ENCODE peak calls at places on chromosomes 11 and 22, in seven cellular contexts. One of them, this sample, is unnamed.

GRCh38 chr11:64916040-64916847 is 765 bp downstream of the ATG2A start:
- DNase-seq in K562: peak; percentile 80
- DNase-seq in A673: peak; percentile 43
- DNase-seq in sigmoid colon: peak; percentile 82
- DNase-seq in A549: peak; percentile 76
- DNase-seq in tibial artery: peak; percentile 64
- DNase-seq in CD8-positive, alpha-beta T cell: peak; percentile 27
- DNase-seq in this sample: peak; percentile 32

GRCh38 chr11:109527496-109527895 is 105.5 kb downstream of the C11orf87 start:
- DNase-seq in sigmoid colon: no peak
- DNase-seq in CD8-positive, alpha-beta T cell: no peak
- DNase-seq in K562: no peak
- DNase-seq in A673: no peak
- DNase-seq in tibial artery: no peak
- DNase-seq in A549: no peak
- DNase-seq in this sample: no peak

GRCh38 chr22:45896961-45897538 is 79.9 kb downstream of the WNT7B start:
- DNase-seq in A549: no peak
- DNase-seq in sigmoid colon: no peak
- DNase-seq in CD8-positive, alpha-beta T cell: no peak
- DNase-seq in K562: no peak
- DNase-seq in A673: no peak
- DNase-seq in tibial artery: no peak
- DNase-seq in this sample: no peak

GRCh38 chr11:3949132-3949531 is 93.7 kb downstream of the STIM1 start:
- DNase-seq in CD8-positive, alpha-beta T cell: no peak
- DNase-seq in K562: no peak
- DNase-seq in A673: no peak
- DNase-seq in tibial artery: no peak
- DNase-seq in sigmoid colon: no peak
- DNase-seq in A549: no peak
- DNase-seq in this sample: no peak

GRCh38 chr11:2804701-2805387 is 80.7 kb downstream of the CDKN1C start:
- DNase-seq in sigmoid colon: peak; percentile 64
- DNase-seq in CD8-positive, alpha-beta T cell: no peak
- DNase-seq in K562: no peak
- DNase-seq in tibial artery: peak; percentile 17
- DNase-seq in A549: no peak
- DNase-seq in A673: no peak
- DNase-seq in this sample: peak; percentile 58

GRCh38 chr22:31049815-31050420 is 31.2 kb upstream of the SMTN start:
- DNase-seq in A673: no peak
- DNase-seq in tibial artery: no peak
- DNase-seq in K562: no peak
- DNase-seq in sigmoid colon: no peak
- DNase-seq in A549: no peak
- DNase-seq in CD8-positive, alpha-beta T cell: no peak
- DNase-seq in this sample: no peak

GRCh38 chr22:42791721-42792452 is 65.2 kb downstream of the ARFGAP3 start:
- DNase-seq in sigmoid colon: peak; percentile 77
- DNase-seq in tibial artery: no peak
- DNase-seq in K562: no peak
- DNase-seq in A549: no peak
- DNase-seq in CD8-positive, alpha-beta T cell: no peak
- DNase-seq in A673: no peak
- DNase-seq in this sample: no peak

GRCh38 chr11:20360650-20361049 is 2.9 kb upstream of the HTATIP2 start:
- DNase-seq in A673: no peak
- DNase-seq in A549: peak; percentile 24
- DNase-seq in CD8-positive, alpha-beta T cell: no peak
- DNase-seq in K562: no peak
- DNase-seq in sigmoid colon: no peak
- DNase-seq in tibial artery: no peak
- DNase-seq in this sample: no peak

GRCh38 chr22:19826619-19826950 is 28.1 kb downstream of the GNB1L start:
- DNase-seq in sigmoid colon: no peak
- DNase-seq in A549: no peak
- DNase-seq in A673: no peak
- DNase-seq in CD8-positive, alpha-beta T cell: no peak
- DNase-seq in tibial artery: no peak
- DNase-seq in K562: no peak
- DNase-seq in this sample: no peak

GRCh38 chr22:31820655-31821054 is 66.8 kb downstream of the DEPDC5 start:
- DNase-seq in tibial artery: no peak
- DNase-seq in A673: no peak
- DNase-seq in CD8-positive, alpha-beta T cell: no peak
- DNase-seq in K562: no peak
- DNase-seq in A549: no peak
- DNase-seq in sigmoid colon: no peak
- DNase-seq in this sample: no peak

GRCh38 chr22:42906605-42907338 is 49.7 kb upstream of the ARFGAP3 start:
- DNase-seq in A549: no peak
- DNase-seq in A673: no peak
- DNase-seq in tibial artery: peak; percentile 71
- DNase-seq in CD8-positive, alpha-beta T cell: no peak
- DNase-seq in sigmoid colon: peak; percentile 86
- DNase-seq in K562: no peak
- DNase-seq in this sample: no peak

GRCh38 chr11:67352546-67353316 is 615 bp downstream of the POLD4 start:
- DNase-seq in A673: no peak
- DNase-seq in A549: no peak
- DNase-seq in tibial artery: no peak
- DNase-seq in sigmoid colon: peak; percentile 77
- DNase-seq in CD8-positive, alpha-beta T cell: no peak
- DNase-seq in K562: peak; percentile 35
- DNase-seq in this sample: no peak

GRCh38 chr11:64153831-64154230 is 12.1 kb downstream of the MACROD1 start:
- DNase-seq in sigmoid colon: no peak
- DNase-seq in K562: peak; percentile 40
- DNase-seq in CD8-positive, alpha-beta T cell: no peak
- DNase-seq in A549: no peak
- DNase-seq in A673: no peak
- DNase-seq in tibial artery: no peak
- DNase-seq in this sample: no peak

GRCh38 chr11:34161812-34162506 is 56.5 kb downstream of the NAT10 start:
- DNase-seq in tibial artery: no peak
- DNase-seq in A673: no peak
- DNase-seq in K562: peak; percentile 61
- DNase-seq in CD8-positive, alpha-beta T cell: no peak
- DNase-seq in A549: no peak
- DNase-seq in sigmoid colon: no peak
- DNase-seq in this sample: no peak

GRCh38 chr11:8917157-8917820 is 6.3 kb downstream of the AKIP1 start:
- DNase-seq in K562: no peak
- DNase-seq in A549: no peak
- DNase-seq in CD8-positive, alpha-beta T cell: no peak
- DNase-seq in tibial artery: no peak
- DNase-seq in sigmoid colon: peak; percentile 76
- DNase-seq in A673: peak; percentile 62
- DNase-seq in this sample: peak; percentile 93

GRCh38 chr11:86440305-86440716 is 65.6 kb downstream of the CCDC81 start:
- DNase-seq in CD8-positive, alpha-beta T cell: no peak
- DNase-seq in A549: no peak
- DNase-seq in K562: no peak
- DNase-seq in sigmoid colon: peak; percentile 73
- DNase-seq in A673: no peak
- DNase-seq in tibial artery: peak; percentile 78
- DNase-seq in this sample: no peak

GRCh38 chr11:73854680-73855079 is 22.0 kb downstream of the COA4 start:
- DNase-seq in tibial artery: no peak
- DNase-seq in sigmoid colon: no peak
- DNase-seq in CD8-positive, alpha-beta T cell: no peak
- DNase-seq in K562: no peak
- DNase-seq in A549: no peak
- DNase-seq in A673: no peak
- DNase-seq in this sample: no peak

GRCh38 chr11:63917685-63918523 is 940 bp upstream of the RCOR2 start:
- DNase-seq in sigmoid colon: peak; percentile 82
- DNase-seq in tibial artery: peak; percentile 70
- DNase-seq in A673: peak; percentile 84
- DNase-seq in K562: peak; percentile 85
- DNase-seq in A549: peak; percentile 80
- DNase-seq in CD8-positive, alpha-beta T cell: peak; percentile 9
- DNase-seq in this sample: peak; percentile 88

GRCh38 chr22:46107753-46108563 is 42.4 kb upstream of the PPARA start:
- DNase-seq in A549: no peak
- DNase-seq in A673: no peak
- DNase-seq in tibial artery: no peak
- DNase-seq in sigmoid colon: peak; percentile 83
- DNase-seq in K562: no peak
- DNase-seq in CD8-positive, alpha-beta T cell: no peak
- DNase-seq in this sample: no peak

GRCh38 chr11:75032550-75032935 is 43.8 kb downstream of the NEU3 start:
- DNase-seq in sigmoid colon: no peak
- DNase-seq in A549: no peak
- DNase-seq in CD8-positive, alpha-beta T cell: no peak
- DNase-seq in tibial artery: no peak
- DNase-seq in K562: no peak
- DNase-seq in A673: no peak
- DNase-seq in this sample: no peak

GRCh38 chr22:32531228-32531627 is 56.6 kb downstream of the FBXO7 start:
- DNase-seq in A549: no peak
- DNase-seq in K562: no peak
- DNase-seq in CD8-positive, alpha-beta T cell: no peak
- DNase-seq in tibial artery: no peak
- DNase-seq in sigmoid colon: peak; percentile 68
- DNase-seq in A673: no peak
- DNase-seq in this sample: no peak

GRCh38 chr11:10930224-10930960 is 72.5 kb upstream of the ZBED5 start:
- DNase-seq in K562: no peak
- DNase-seq in sigmoid colon: no peak
- DNase-seq in A673: peak; percentile 45
- DNase-seq in tibial artery: no peak
- DNase-seq in A549: no peak
- DNase-seq in CD8-positive, alpha-beta T cell: no peak
- DNase-seq in this sample: no peak

GRCh38 chr11:10932976-10933375 is 75.1 kb upstream of the ZBED5 start:
- DNase-seq in CD8-positive, alpha-beta T cell: no peak
- DNase-seq in sigmoid colon: no peak
- DNase-seq in K562: no peak
- DNase-seq in A673: no peak
- DNase-seq in A549: no peak
- DNase-seq in tibial artery: no peak
- DNase-seq in this sample: no peak

GRCh38 chr11:10933455-10934292 is 75.8 kb upstream of the ZBED5 start:
- DNase-seq in tibial artery: peak; percentile 93
- DNase-seq in CD8-positive, alpha-beta T cell: peak; percentile 71
- DNase-seq in A673: peak; percentile 92
- DNase-seq in sigmoid colon: peak; percentile 97
- DNase-seq in K562: peak; percentile 93
- DNase-seq in A549: peak; percentile 93
- DNase-seq in this sample: peak; percentile 97

GRCh38 chr11:10930961-10931760 is 73.3 kb upstream of the ZBED5 start:
- DNase-seq in CD8-positive, alpha-beta T cell: no peak
- DNase-seq in K562: peak; percentile 43
- DNase-seq in A673: peak; percentile 68
- DNase-seq in A549: peak; percentile 82
- DNase-seq in sigmoid colon: peak; percentile 93
- DNase-seq in tibial artery: peak; percentile 66
- DNase-seq in this sample: peak; percentile 90

GRCh38 chr11:10931761-10932700 is 74.2 kb upstream of the ZBED5 start:
- DNase-seq in A673: no peak
- DNase-seq in sigmoid colon: no peak
- DNase-seq in tibial artery: peak; percentile 75
- DNase-seq in A549: peak; percentile 55
- DNase-seq in CD8-positive, alpha-beta T cell: no peak
- DNase-seq in K562: no peak
- DNase-seq in this sample: no peak
- H3K4me3 ChIP-seq in A673: peak overlapping the region; percentile 71
- H3K4me3 ChIP-seq in sigmoid colon: peak overlapping the region; percentile 73
- H3K4me3 ChIP-seq in tibial artery: peak overlapping the region; percentile 93
- H3K4me3 ChIP-seq in A549: peak overlapping the region; percentile 78
- H3K4me3 ChIP-seq in CD8-positive, alpha-beta T cell: no peak overlapping the region
- H3K4me3 ChIP-seq in K562: peak overlapping the region; percentile 30
- H3K4me3 ChIP-seq in this sample: peak overlapping the region; percentile 70

DNA sequence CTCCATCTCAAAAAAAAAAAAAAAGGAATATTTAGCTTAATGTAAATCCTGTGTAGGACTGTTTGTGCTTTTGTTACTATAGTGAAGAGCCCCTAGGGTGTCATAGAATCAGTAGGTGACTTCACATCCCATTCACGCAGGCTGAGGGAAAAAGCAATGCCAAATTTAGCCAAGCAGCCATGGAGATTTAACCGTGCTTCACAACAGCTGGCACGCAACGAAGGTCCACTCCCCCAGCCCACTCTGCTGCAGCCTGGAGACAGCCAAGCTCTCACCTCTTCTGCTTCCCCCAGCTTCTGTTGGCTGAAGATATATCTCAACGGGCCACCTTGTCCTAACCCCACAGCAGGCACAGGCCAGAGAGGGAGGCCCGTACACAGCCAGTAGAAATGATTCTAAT is 78.8 kb upstream of the BID start:
- DNase-seq in A673: no peak
- DNase-seq in sigmoid colon: no peak
- DNase-seq in tibial artery: no peak
- DNase-seq in CD8-positive, alpha-beta T cell: no peak
- DNase-seq in K562: peak; percentile 51
- DNase-seq in A549: no peak
- DNase-seq in this sample: no peak
- H3K27ac ChIP-seq in A673: no peak overlapping the region
- H3K27ac ChIP-seq in sigmoid colon: peak overlapping the region; percentile 81
- H3K27ac ChIP-seq in tibial artery: peak overlapping the region; percentile 86
- H3K27ac ChIP-seq in CD8-positive, alpha-beta T cell: no peak overlapping the region
- H3K27ac ChIP-seq in K562: no peak overlapping the region
- H3K27ac ChIP-seq in A549: no peak overlapping the region
- H3K27ac ChIP-seq in this sample: no peak overlapping the region

GRCh38 chr11:126991596-126991995 is 9.0 kb downstream of the KIRREL3 start:
- DNase-seq in A549: peak; percentile 51
- DNase-seq in sigmoid colon: no peak
- DNase-seq in A673: no peak
- DNase-seq in CD8-positive, alpha-beta T cell: no peak
- DNase-seq in K562: no peak
- DNase-seq in tibial artery: no peak
- DNase-seq in this sample: no peak
- H3K4me1 ChIP-seq in A549: peaks cover 68% of the 10 kb centered on the region
- H3K4me1 ChIP-seq in sigmoid colon: no peaks in the 10 kb centered on the region
- H3K4me1 ChIP-seq in A673: no peaks in the 10 kb centered on the region
- H3K4me1 ChIP-seq in CD8-positive, alpha-beta T cell: no peaks in the 10 kb centered on the region
- H3K4me1 ChIP-seq in K562: no peaks in the 10 kb centered on the region
- H3K4me1 ChIP-seq in tibial artery: no peaks in the 10 kb centered on the region
- H3K4me1 ChIP-seq in this sample: no peaks in the 10 kb centered on the region

DNA sequence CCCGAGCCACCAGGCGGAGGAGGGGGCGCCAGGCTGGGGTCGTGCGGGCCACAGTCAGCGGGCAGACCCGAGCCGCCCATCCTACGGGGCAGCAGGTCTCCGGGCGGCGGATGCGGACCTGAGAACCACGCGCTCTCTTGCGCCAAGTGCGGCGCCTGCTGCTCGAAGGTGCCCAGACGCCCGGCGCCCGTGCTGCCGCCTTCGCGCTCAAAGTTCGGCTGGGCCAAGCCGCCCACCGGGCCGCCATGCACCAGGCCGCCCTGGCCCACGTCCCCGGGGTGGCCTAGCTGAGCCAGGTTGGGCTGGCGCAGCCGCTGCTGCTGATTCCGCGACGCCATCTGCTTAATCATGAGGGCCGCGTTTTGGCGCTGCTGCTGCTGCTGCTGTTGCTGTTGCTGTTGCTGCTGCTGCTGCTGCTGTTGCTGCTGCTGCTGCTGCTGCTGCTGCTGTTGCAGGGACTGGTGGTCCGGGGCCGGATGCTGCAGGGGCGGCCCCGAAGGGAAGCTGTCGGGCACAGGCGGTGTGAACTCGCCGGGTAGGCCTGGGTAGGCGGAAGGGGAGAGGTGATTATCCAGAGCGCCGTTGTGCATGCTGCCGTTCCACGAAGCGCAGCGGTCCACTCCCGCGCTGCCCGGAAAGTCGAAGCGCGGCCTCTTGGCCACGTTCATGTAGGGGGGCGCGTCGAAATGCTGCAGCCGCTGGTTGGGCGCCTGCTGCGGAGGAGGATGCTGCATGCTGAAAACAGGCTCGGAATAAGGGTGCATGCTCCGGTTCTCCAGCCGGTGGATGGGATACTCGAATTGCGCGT is 2.8 kb downstream of the MN1 start:
- DNase-seq in A549: no peak
- DNase-seq in tibial artery: no peak
- DNase-seq in K562: no peak
- DNase-seq in A673: no peak
- DNase-seq in CD8-positive, alpha-beta T cell: no peak
- DNase-seq in sigmoid colon: no peak
- DNase-seq in this sample: peak; percentile 33
- H3K4me3 ChIP-seq in A549: no peak overlapping the region
- H3K4me3 ChIP-seq in tibial artery: peak overlapping the region; percentile 86
- H3K4me3 ChIP-seq in K562: no peak overlapping the region
- H3K4me3 ChIP-seq in A673: no peak overlapping the region
- H3K4me3 ChIP-seq in CD8-positive, alpha-beta T cell: no peak overlapping the region
- H3K4me3 ChIP-seq in sigmoid colon: peak overlapping the region; percentile 83
- H3K4me3 ChIP-seq in this sample: peak overlapping the region; percentile 98